ENCODE peak calls at places on chromosomes 12 and 14, in four cellular contexts. One of them, this sample, is unnamed.

GRCh38 chr14:64968167-64968566 is 4.0 kb downstream of the RAB15 start:
- DNase-seq in stomach: no peak
- DNase-seq in foreskin fibroblast: no peak
- DNase-seq in GM12878: no peak
- DNase-seq in this sample: no peak

GRCh38 chr12:94872671-94873367 is 130.7 kb downstream of the NDUFA12 start:
- DNase-seq in stomach: no peak
- DNase-seq in GM12878: no peak
- DNase-seq in foreskin fibroblast: no peak
- DNase-seq in this sample: no peak

GRCh38 chr12:91370086-91370868 is 187.7 kb upstream of the DCN start:
- DNase-seq in stomach: no peak
- DNase-seq in GM12878: no peak
- DNase-seq in foreskin fibroblast: no peak
- DNase-seq in this sample: no peak

GRCh38 chr12:115818973-115819372 is 458.5 kb downstream of the MED13L start:
- DNase-seq in foreskin fibroblast: no peak
- DNase-seq in stomach: no peak
- DNase-seq in GM12878: no peak
- DNase-seq in this sample: no peak

GRCh38 chr12:2498961-2499500 is 295.7 kb upstream of the FKBP4 start:
- DNase-seq in GM12878: no peak
- DNase-seq in stomach: peak
- DNase-seq in foreskin fibroblast: no peak
- DNase-seq in this sample: no peak

GRCh38 chr14:92651106-92651792 is 97.2 kb downstream of the LGMN start:
- DNase-seq in stomach: peak
- DNase-seq in GM12878: peak
- DNase-seq in foreskin fibroblast: no peak
- DNase-seq in this sample: no peak

GRCh38 chr12:114668151-114668891 is 15.7 kb downstream of the TBX3 start:
- DNase-seq in stomach: peak
- DNase-seq in foreskin fibroblast: peak
- DNase-seq in GM12878: no peak
- DNase-seq in this sample: peak

GRCh38 chr12:69719336-69720316 is 19.0 kb upstream of the RAB3IP start:
- DNase-seq in stomach: no peak
- DNase-seq in foreskin fibroblast: no peak
- DNase-seq in GM12878: no peak
- DNase-seq in this sample: no peak

GRCh38 chr14:105525861-105526780 is at the start of gene TMEM121:
- DNase-seq in GM12878: no peak
- DNase-seq in stomach: no peak
- DNase-seq in foreskin fibroblast: no peak
- DNase-seq in this sample: no peak

GRCh38 chr12:712172-712863 is 40.1 kb upstream of the WNK1 start:
- DNase-seq in foreskin fibroblast: no peak
- DNase-seq in GM12878: no peak
- DNase-seq in stomach: no peak
- DNase-seq in this sample: peak

GRCh38 chr14:69481815-69482568 is 2.5 kb upstream of the PLEKHD1 start:
- DNase-seq in GM12878: peak
- DNase-seq in stomach: no peak
- DNase-seq in foreskin fibroblast: no peak
- DNase-seq in this sample: no peak

GRCh38 chr12:124217508-124217981 is 77.3 kb upstream of the RFLNA start:
- DNase-seq in stomach: no peak
- DNase-seq in GM12878: no peak
- DNase-seq in foreskin fibroblast: no peak
- DNase-seq in this sample: no peak
- H3K4me3 ChIP-seq in stomach: no peak
- H3K4me3 ChIP-seq in GM12878: no peak
- H3K4me3 ChIP-seq in foreskin fibroblast: no peak
- H3K4me3 ChIP-seq in this sample: peak

DNA sequence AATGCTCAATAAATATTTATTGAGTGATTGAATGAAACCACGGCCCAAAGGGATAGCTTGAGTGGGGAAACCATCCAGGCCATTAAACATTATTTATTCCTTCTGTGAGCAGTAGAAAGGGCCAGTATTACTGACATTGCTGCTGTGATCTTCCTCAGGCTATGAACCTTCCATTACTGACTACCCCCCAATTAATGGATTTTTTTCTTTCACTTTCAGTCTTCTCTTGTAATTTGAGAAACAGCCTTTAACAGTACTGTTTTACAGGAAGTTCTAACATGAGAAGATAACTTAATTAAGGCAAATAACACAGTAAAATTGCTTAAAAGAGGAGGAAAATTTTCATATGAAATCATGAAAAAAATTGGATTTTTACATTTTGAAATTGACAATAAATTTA is 629.5 kb downstream of the TRHDE start:
- DNase-seq in foreskin fibroblast: no peak
- DNase-seq in GM12878: no peak
- DNase-seq in stomach: no peak
- DNase-seq in this sample: no peak
- H3K4me3 ChIP-seq in foreskin fibroblast: no peak
- H3K4me3 ChIP-seq in GM12878: no peak
- H3K4me3 ChIP-seq in stomach: no peak
- H3K4me3 ChIP-seq in this sample: no peak

GRCh38 chr12:31626270-31626669 is 33.2 kb upstream of the ETFBKMT start:
- DNase-seq in stomach: peak
- DNase-seq in foreskin fibroblast: no peak
- DNase-seq in GM12878: no peak
- DNase-seq in this sample: no peak
- H3K4me3 ChIP-seq in stomach: no peak
- H3K4me3 ChIP-seq in foreskin fibroblast: no peak
- H3K4me3 ChIP-seq in GM12878: no peak
- H3K4me3 ChIP-seq in this sample: no peak

GRCh38 chr14:93789366-93790130 is 1.3 kb upstream of the PRIMA1 start:
- DNase-seq in foreskin fibroblast: no peak
- DNase-seq in GM12878: no peak
- DNase-seq in stomach: no peak
- DNase-seq in this sample: no peak
- H3K4me3 ChIP-seq in foreskin fibroblast: no peak
- H3K4me3 ChIP-seq in GM12878: no peak
- H3K4me3 ChIP-seq in stomach: peak
- H3K4me3 ChIP-seq in this sample: no peak